ENCODE peak calls at places on chromosomes 4 and X, in seven cellular contexts. A is IMR-90, C is psoas muscle, K is heart left ventricle, N is uterus, T is right atrium auricular region, J is neural progenitor cell. U is an unnamed sample.

GRCh38 chr4:82797591-82798081 is 960 bp downstream of the SCD5 start:
- DNase-seq in J (peak), C (peak), T (peak), K (no peak), A (peak), N (peak), U (peak)

GRCh38 chrX:19127649-19128168 is 5.4 kb upstream of the ADGRG2 start:
- DNase-seq in T (no peak), J (no peak), C (peak), K (no peak), N (no peak), A (no peak), U (no peak)

GRCh38 chrX:122094611-122095010 is 1047.2 kb downstream of the GLUD2 start:
- DNase-seq in A (no peak), N (no peak), K (no peak), J (no peak), C (no peak), T (no peak), U (peak)

GRCh38 chr4:113106076-113106475 is 56.6 kb downstream of the ANK2 start:
- DNase-seq in T (no peak), C (no peak), K (no peak), N (no peak), J (no peak), A (peak), U (peak)

GRCh38 chr4:75101906-75102888 is 169.3 kb downstream of the PARM1 start:
- DNase-seq in J (no peak), C (no peak), A (no peak), K (no peak), T (no peak), N (no peak), U (no peak)

GRCh38 chrX:39440734-39441305 is 639.6 kb downstream of the MID1IP1 start:
- DNase-seq in J (no peak), T (no peak), A (no peak), N (no peak), C (no peak), K (no peak), U (no peak)

GRCh38 chrX:129634541-129634940 is 20.2 kb downstream of the APLN start:
- DNase-seq in N (no peak), K (no peak), T (no peak), C (no peak), A (no peak), J (peak), U (no peak)

GRCh38 chrX:103073442-103073841 is 9.5 kb upstream of the BEX1 start:
- DNase-seq in C (no peak), K (no peak), J (no peak), T (no peak), N (no peak), A (no peak), U (no peak)

GRCh38 chr4:38805530-38806145 is 1.0 kb upstream of the TLR1 start:
- DNase-seq in C (no peak), K (no peak), T (no peak), N (no peak), J (no peak), A (no peak), U (no peak)

GRCh38 chrX:33207056-33207455 is 4.3 kb downstream of the DMD start:
- DNase-seq in C (no peak), J (no peak), T (no peak), A (peak), K (no peak), N (no peak), U (no peak)
- H3K27ac ChIP-seq in C (peak), J (no peak), T (peak), A (no peak), K (peak), N (peak), U (no peak)

DNA sequence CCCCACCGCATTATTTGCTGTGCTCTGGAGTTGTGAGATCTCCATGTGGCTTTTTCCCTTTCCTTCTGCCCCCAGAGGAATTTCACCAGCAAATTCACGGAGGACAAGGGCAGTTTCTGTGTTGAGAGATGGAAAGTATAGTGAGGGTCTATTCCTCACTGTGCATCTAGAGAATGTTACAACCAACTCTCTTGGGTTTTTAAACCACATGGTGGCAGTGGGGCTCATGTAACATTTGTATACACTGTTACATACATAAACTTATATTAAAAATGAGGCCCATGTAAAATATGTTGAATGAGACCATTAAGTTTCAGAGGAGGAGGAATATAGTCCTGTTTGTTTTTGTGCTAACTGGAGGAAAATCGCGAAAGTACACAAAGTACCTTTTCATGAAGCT is 914 bp upstream of the PRKG2 start:
- DNase-seq in N (no peak), C (no peak), J (no peak), A (no peak), T (no peak), K (no peak), U (no peak)
- TF ChIP-seq CTCF in N (no peak), C (no peak), J (no peak), A (no peak), T (no peak), K (no peak), U (no peak)

GRCh38 chr4:98516441-98517323 is 141.7 kb downstream of the TSPAN5 start:
- DNase-seq in T (no peak), N (no peak), A (peak), K (no peak), C (no peak), J (no peak), U (no peak)

GRCh38 chr4:98514930-98515809 is 143.2 kb downstream of the TSPAN5 start:
- DNase-seq in N (no peak), J (peak), K (no peak), T (no peak), A (peak), C (no peak), U (no peak)

GRCh38 chr4:98518555-98519267 is 139.7 kb downstream of the TSPAN5 start:
- DNase-seq in A (no peak), J (no peak), T (no peak), N (no peak), C (no peak), K (no peak), U (no peak)

GRCh38 chr4:98517444-98518021 is 140.9 kb downstream of the TSPAN5 start:
- DNase-seq in C (no peak), J (no peak), T (no peak), A (peak), N (no peak), K (no peak), U (no peak)

GRCh38 chr4:98516042-98516440 is 142.4 kb downstream of the TSPAN5 start:
- DNase-seq in T (no peak), N (no peak), J (no peak), K (no peak), A (peak), C (no peak), U (peak)
- H3K27ac ChIP-seq in T (no peak), N (peak), J (no peak), K (no peak), A (peak), C (no peak), U (peak)

GRCh38 chr4:138976526-138976925 is 39.1 kb upstream of the NOCT start:
- DNase-seq in T (no peak), J (no peak), A (no peak), N (no peak), C (no peak), K (no peak), U (no peak)

GRCh38 chr4:138978028-138978585 is 37.5 kb upstream of the NOCT start:
- DNase-seq in C (no peak), N (no peak), J (no peak), T (peak), K (no peak), A (no peak), U (no peak)

GRCh38 chr4:138977525-138977924 is 38.1 kb upstream of the NOCT start:
- DNase-seq in C (no peak), J (no peak), N (no peak), T (no peak), A (no peak), K (no peak), U (no peak)

GRCh38 chr4:138972956-138973819 is 42.4 kb upstream of the NOCT start:
- DNase-seq in J (peak), A (no peak), N (no peak), T (peak), K (no peak), C (no peak), U (no peak)

GRCh38 chr4:138975225-138975624 is 40.4 kb upstream of the NOCT start:
- DNase-seq in N (no peak), C (no peak), J (no peak), K (no peak), A (no peak), T (peak), U (no peak)
- TF ChIP-seq CTCF in N (no peak), C (no peak), J (no peak), K (no peak), A (no peak), T (no peak), U (no peak)

DNA sequence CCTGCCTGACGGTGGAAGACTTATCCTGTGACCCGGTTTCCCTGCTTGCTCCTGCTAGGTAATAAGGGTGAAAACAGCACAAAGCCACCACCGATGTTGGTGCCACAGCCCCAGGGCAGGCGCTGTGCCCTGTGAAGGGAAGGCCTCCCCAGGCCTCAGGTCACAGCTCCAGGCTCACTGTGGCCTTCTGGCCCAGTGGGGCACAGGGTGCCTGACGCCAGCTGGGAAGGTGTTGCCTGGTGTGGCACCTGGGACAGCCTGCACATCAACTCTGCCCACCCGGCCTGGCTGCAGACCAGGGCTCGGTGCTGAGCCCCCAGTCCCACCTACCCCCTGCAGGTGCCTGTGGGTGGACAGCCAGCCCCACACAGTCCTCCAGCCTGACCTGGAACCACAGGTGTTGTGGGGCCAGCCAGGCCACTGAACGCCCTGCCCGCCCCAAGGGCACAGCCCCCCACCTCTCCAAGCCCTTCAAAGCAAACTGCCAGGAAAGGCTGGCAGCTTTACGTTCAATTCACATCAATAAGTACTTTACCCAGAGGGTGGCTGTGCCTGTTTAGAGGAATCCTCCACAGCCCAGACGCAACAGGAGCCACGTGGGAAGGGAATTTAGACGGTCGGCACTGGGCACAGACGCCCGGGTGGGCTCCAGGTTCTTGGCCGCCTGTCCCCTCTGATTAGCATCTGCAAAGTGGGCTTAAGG is 54.3 kb downstream of the ZFYVE28 start:
- DNase-seq in J (no peak), A (no peak), N (no peak), T (no peak), C (no peak), K (no peak), U (no peak)
- H3K27ac ChIP-seq in J (no peak), A (no peak), N (no peak), T (peak), C (peak), K (no peak), U (peak)

GRCh38 chr4:89438102-89438831 is 130.7 kb upstream of the GPRIN3 start:
- DNase-seq in K (no peak), N (no peak), A (peak), J (peak), C (peak), T (peak), U (peak)
- TF ChIP-seq CTCF in K (peak), N (no peak), A (peak), J (peak), C (no peak), T (peak), U (peak)

GRCh38 chrX:2701600-2701999 is 10.5 kb downstream of the CD99 start:
- DNase-seq in T (no peak), J (no peak), N (no peak), C (no peak), A (no peak), K (no peak), U (no peak)

GRCh38 chrX:2705036-2705435 is 13.9 kb downstream of the CD99 start:
- DNase-seq in N (no peak), A (no peak), T (no peak), K (no peak), J (no peak), C (no peak), U (no peak)

GRCh38 chrX:2700405-2701320 is 9.6 kb downstream of the CD99 start:
- DNase-seq in C (no peak), A (no peak), K (no peak), N (no peak), J (no peak), T (no peak), U (no peak)

GRCh38 chrX:2705461-2705860 is 14.4 kb downstream of the CD99 start:
- DNase-seq in K (no peak), J (no peak), T (no peak), A (no peak), C (no peak), N (no peak), U (no peak)

GRCh38 chrX:2703991-2704369 is 12.9 kb downstream of the CD99 start:
- DNase-seq in K (no peak), N (peak), A (no peak), T (no peak), C (peak), J (no peak), U (no peak)
- H3K27ac ChIP-seq in K (peak), N (no peak), A (no peak), T (peak), C (peak), J (no peak), U (peak)

DNA sequence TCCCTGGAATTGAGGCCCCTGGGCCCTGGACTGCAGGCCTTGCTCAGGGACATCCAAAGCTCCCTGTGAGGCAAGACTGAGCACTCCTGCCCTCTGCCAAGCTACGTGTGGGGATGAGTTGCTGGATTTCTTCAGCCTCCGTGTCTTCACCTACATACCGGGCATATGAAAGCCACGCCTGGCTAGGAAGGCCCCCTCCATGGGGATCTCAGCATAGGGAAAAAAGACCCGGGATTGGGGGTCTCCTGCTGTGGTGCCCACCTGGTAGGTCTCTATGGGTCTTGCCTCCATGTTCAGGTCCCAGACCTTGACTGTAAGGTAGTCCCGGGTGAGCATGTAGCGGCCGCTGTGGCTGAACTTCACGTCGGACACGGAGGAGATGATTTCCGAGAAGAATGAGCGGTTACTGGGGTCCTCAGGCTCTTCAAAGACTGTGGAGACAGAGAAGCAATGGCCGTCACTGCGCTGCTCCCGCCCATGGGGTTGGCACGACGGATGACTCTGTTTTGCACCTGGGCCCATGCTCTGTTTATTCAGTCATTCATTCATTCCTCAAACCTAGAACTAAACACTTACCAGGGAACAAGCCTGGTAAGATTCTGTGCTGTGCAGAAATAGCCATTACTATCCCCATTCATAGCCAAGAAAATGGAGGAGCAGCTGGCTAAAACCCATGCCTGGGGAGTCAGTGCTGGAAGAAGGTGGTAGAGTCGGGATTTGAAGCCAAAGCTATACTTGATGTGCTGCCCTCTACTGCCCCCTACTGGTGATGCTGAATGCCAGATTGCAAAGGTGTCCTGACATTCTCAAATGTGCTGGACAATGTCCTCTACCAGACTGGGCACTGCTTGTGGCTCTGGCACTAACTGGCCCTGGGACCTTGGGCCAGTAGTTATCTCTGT is 63.9 kb downstream of the WFS1 start:
- DNase-seq in K (peak), T (no peak), A (no peak), C (no peak), J (no peak), N (no peak), U (no peak)
- TF ChIP-seq CTCF in K (peak), T (no peak), A (peak), C (peak), J (peak), N (no peak), U (peak)

GRCh38 chr4:15037923-15038541 is 35.8 kb downstream of the CPEB2 start:
- DNase-seq in T (no peak), J (no peak), N (no peak), C (no peak), A (peak), K (no peak), U (no peak)

GRCh38 chr4:15042529-15043167 is 40.4 kb downstream of the CPEB2 start:
- DNase-seq in J (no peak), N (no peak), K (no peak), A (no peak), T (no peak), C (no peak), U (peak)

GRCh38 chr4:15040916-15041463 is 38.7 kb downstream of the CPEB2 start:
- DNase-seq in T (no peak), N (no peak), C (no peak), J (no peak), K (no peak), A (peak), U (no peak)

GRCh38 chr4:15043922-15044321 is 41.6 kb downstream of the CPEB2 start:
- DNase-seq in N (no peak), C (no peak), A (no peak), K (no peak), T (no peak), J (no peak), U (no peak)

DNA sequence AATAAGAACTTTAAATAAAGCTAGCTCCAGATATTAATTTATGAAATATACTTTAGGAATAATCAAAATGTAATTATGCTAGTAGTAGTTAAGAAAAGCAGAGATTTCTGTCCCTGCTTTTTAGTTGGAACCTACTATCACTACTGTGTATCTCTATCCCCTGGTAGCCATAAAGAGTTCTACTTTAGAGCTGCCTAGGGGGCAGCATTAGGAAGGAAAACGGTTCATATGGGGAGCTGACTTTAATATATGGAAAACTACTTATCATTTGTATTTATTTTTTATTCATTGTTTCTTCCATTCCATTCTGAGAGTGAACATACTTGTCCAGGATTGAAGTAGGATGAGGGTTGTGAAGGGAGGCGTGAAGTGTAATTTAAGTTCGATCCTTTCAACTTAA is 40.9 kb downstream of the CPEB2 start:
- DNase-seq in C (no peak), A (no peak), T (no peak), K (no peak), J (peak), N (no peak), U (no peak)
- H3K27ac ChIP-seq in C (no peak), A (no peak), T (no peak), K (no peak), J (no peak), N (no peak), U (no peak)